ENCODE peak calls at places on chromosomes 7 and 10, in five cellular contexts. W is GM06990, H is brain microvascular endothelial cell, M is osteoblast, C is stomach. V is an unnamed sample.

GRCh38 chr7:130365093-130365492 is 15.2 kb upstream of the CPA1 start:
- DNase-seq in H (no peak), W (no peak), M (no peak), C (no peak), V (no peak)

GRCh38 chr10:125766511-125766910 is 9.1 kb downstream of the MMP21 start:
- DNase-seq in H (no peak), C (no peak), W (no peak), M (no peak), V (no peak)

GRCh38 chr7:135208417-135208793 is 2.9 kb downstream of the WDR91 start:
- DNase-seq in H (no peak), C (no peak), M (no peak), W (no peak), V (no peak)

GRCh38 chr7:41051525-41051924 is 651.4 kb downstream of the INHBA start:
- DNase-seq in C (no peak), W (no peak), M (no peak), H (no peak), V (no peak)

GRCh38 chr10:42952931-42953683 is 123.8 kb upstream of the RET start:
- DNase-seq in H (no peak), C (peak; percentile 17), W (no peak), M (peak; percentile 46), V (no peak)

GRCh38 chr7:140176271-140176701 is 497 bp downstream of the KDM7A start:
- DNase-seq in W (no peak), H (no peak), M (peak; percentile 78), C (peak; percentile 27), V (no peak)

GRCh38 chr10:132714906-132715790 is 70.8 kb downstream of the NKX6-2 start:
- DNase-seq in C (no peak), M (no peak), W (no peak), H (no peak), V (no peak)

GRCh38 chr7:29609162-29610030 is 45.8 kb downstream of the PRR15 start:
- DNase-seq in M (no peak), H (no peak), W (no peak), C (peak; percentile 37), V (no peak)

GRCh38 chr10:71161429-71161828 is 50.9 kb upstream of the UNC5B start:
- DNase-seq in H (peak; percentile 2), M (no peak), C (no peak), W (no peak), V (peak; percentile 41)

GRCh38 chr10:129949411-129950335 is 14.4 kb downstream of the EBF3 start:
- DNase-seq in C (peak; percentile 21), W (no peak), H (no peak), M (peak; percentile 87), V (peak; percentile 43)

GRCh38 chr10:49117366-49117905 is 2.1 kb upstream of the VSTM4 start:
- DNase-seq in C (no peak), H (no peak), W (no peak), M (no peak), V (no peak)

GRCh38 chr10:76675951-76676587 is 961.5 kb downstream of the KCNMA1 start:
- DNase-seq in H (no peak), C (no peak), M (peak; percentile 67), W (no peak), V (peak; percentile 30)

GRCh38 chr10:101881036-101881774 is 37.6 kb upstream of the KCNIP2 start:
- DNase-seq in H (no peak), W (no peak), M (no peak), C (no peak), V (no peak)

GRCh38 chr10:132899054-132899750 is 43.2 kb downstream of the CFAP46 start:
- DNase-seq in W (no peak), H (no peak), C (no peak), M (peak; percentile 65), V (no peak)

GRCh38 chr10:11164806-11165590 is 147.3 kb downstream of the CELF2 start:
- DNase-seq in W (peak; percentile 80), H (peak; percentile 76), C (peak; percentile 52), M (peak; percentile 75), V (peak; percentile 54)

GRCh38 chr10:116771101-116771705 is 28.8 kb upstream of the HSPA12A start:
- DNase-seq in C (peak; percentile 28), M (peak; percentile 97), H (peak; percentile 85), W (no peak), V (peak; percentile 56)

GRCh38 chr7:135692055-135692454 is 29.7 kb downstream of the STMP1 start:
- DNase-seq in W (no peak), H (peak; percentile 43), C (no peak), M (no peak), V (no peak)

GRCh38 chr7:92813390-92814024 is 22.9 kb downstream of the CDK6 start:
- DNase-seq in M (no peak), W (peak; percentile 69), H (no peak), C (no peak), V (no peak)

GRCh38 chr10:43409385-43410109 is 561 bp upstream of the HNRNPF start:
- DNase-seq in H (peak; percentile 22), C (peak; percentile 53), W (peak; percentile 53), M (no peak), V (peak; percentile 29)

GRCh38 chr7:55472928-55473725 is 99.2 kb downstream of the VOPP1 start:
- DNase-seq in H (no peak), W (no peak), C (no peak), M (no peak), V (no peak)

GRCh38 chr7:49166441-49166840 is 242.1 kb downstream of the CDC14C start:
- DNase-seq in W (no peak), C (no peak), M (no peak), H (no peak), V (no peak)

GRCh38 chr7:130228840-130229239 is 21.2 kb downstream of the SSMEM1 start:
- DNase-seq in M (no peak), C (no peak), H (no peak), W (no peak), V (no peak)

GRCh38 chr7:150869467-150869866 is 17.1 kb downstream of the AOC1 start:
- DNase-seq in H (no peak), M (no peak), C (no peak), W (no peak), V (no peak)
- H3K27me3 ChIP-seq in H (no peaks in the 10 kb centered on the region), M (no peaks in the 10 kb centered on the region), C (peaks cover 9% of the 10 kb centered on the region), W (no peaks in the 10 kb centered on the region), V (no peaks in the 10 kb centered on the region)

GRCh38 chr7:101398631-101399289 is 36.1 kb downstream of the COL26A1 start:
- DNase-seq in M (no peak), H (no peak), W (no peak), C (no peak), V (no peak)

GRCh38 chr7:101397243-101397642 is 34.6 kb downstream of the COL26A1 start:
- DNase-seq in M (no peak), H (no peak), C (no peak), W (no peak), V (no peak)

GRCh38 chr7:101399759-101400158 is 37.1 kb downstream of the COL26A1 start:
- DNase-seq in H (no peak), M (peak; percentile 84), W (no peak), C (no peak), V (no peak)

GRCh38 chr7:101395376-101395775 is 32.7 kb downstream of the COL26A1 start:
- DNase-seq in H (no peak), C (no peak), W (no peak), M (no peak), V (no peak)

DNA sequence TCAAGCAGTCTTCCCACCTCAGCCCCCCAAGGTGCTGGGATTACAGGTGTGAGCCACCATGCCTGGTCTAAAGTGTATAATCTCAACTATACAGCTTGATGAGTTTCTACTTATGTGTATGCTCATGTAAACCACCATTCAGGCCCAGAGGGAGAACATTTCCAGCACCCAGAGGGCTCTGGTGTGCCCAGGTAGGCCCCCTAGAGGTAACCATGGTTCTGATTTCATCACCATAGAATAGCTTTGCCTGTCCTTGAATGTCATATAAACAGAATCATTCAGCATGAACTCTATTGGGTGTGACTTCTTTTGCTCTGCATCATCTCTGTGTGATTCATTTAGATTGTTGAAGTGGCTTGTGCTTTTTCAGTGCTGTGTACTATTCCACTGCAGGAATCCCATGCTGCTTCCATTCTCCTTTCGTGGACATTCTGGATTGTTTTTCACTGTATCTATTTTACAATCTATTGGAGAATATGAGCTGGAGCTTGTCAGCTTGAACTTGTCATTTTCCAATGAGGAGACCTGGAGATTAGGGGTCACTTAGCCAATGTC is 35.2 kb downstream of the COL26A1 start:
- DNase-seq in H (no peak), M (no peak), W (no peak), C (no peak), V (no peak)
- H3K27me3 ChIP-seq in H (peaks cover 5% of the 10 kb centered on the region), M (peaks cover 28% of the 10 kb centered on the region), W (peaks cover 3% of the 10 kb centered on the region), C (peaks cover 76% of the 10 kb centered on the region), V (peaks cover 15% of the 10 kb centered on the region)

GRCh38 chr7:128869138-128869943 is 6.7 kb downstream of the ATP6V1F start:
- DNase-seq in M (peak; percentile 92), W (peak; percentile 74), C (peak; percentile 69), H (no peak), V (peak; percentile 48)
- H3K27me3 ChIP-seq in M (peaks cover 11% of the 10 kb centered on the region), W (no peaks in the 10 kb centered on the region), C (peaks cover 14% of the 10 kb centered on the region), H (peaks cover 4% of the 10 kb centered on the region), V (no peaks in the 10 kb centered on the region)

DNA sequence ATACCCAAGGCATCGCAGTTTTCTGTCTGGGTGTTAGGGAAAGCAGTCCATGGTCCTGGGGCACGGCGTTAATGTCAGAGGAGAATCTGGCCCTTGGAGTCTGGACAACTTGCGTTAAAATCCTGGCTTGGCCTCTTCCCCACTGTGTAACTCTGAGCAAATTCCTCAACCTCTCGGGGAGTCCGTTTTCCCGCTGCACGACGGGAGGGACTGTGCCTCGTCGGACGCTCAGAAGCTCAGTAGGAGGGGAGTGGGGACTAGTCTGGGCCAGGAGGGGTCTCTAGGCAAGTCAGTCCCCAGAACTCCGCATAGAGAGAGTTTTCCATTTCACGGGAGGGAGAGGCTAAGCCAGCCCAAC is 6.6 kb upstream of the EVX1 start:
- DNase-seq in W (no peak), M (no peak), C (no peak), H (no peak), V (no peak)
- H3K27me3 ChIP-seq in W (peaks cover 6% of the 10 kb centered on the region), M (peaks cover 12% of the 10 kb centered on the region), C (peaks cover 99% of the 10 kb centered on the region), H (peaks cover 53% of the 10 kb centered on the region), V (peaks cover 69% of the 10 kb centered on the region)

GRCh38 chr10:62376064-62377025 is 2.2 kb downstream of the ZNF365 start:
- DNase-seq in C (no peak), H (no peak), W (no peak), M (no peak), V (no peak)

GRCh38 chr10:62377966-62378365 is 3.8 kb downstream of the ZNF365 start:
- DNase-seq in C (no peak), H (no peak), W (no peak), M (no peak), V (no peak)

GRCh38 chr10:62374862-62375710 is 917 bp downstream of the ZNF365 start:
- DNase-seq in M (peak; percentile 72), H (no peak), C (no peak), W (no peak), V (no peak)

GRCh38 chr10:62379394-62379793 is 5.2 kb downstream of the ZNF365 start:
- DNase-seq in C (no peak), W (no peak), M (no peak), H (no peak), V (no peak)

GRCh38 chr10:62377026-62377415 is 2.9 kb downstream of the ZNF365 start:
- DNase-seq in C (no peak), M (no peak), H (no peak), W (no peak), V (no peak)
- H3K27me3 ChIP-seq in C (peaks cover 22% of the 10 kb centered on the region), M (peaks cover 2% of the 10 kb centered on the region), H (no peaks in the 10 kb centered on the region), W (peaks cover 3% of the 10 kb centered on the region), V (peaks cover 17% of the 10 kb centered on the region)

GRCh38 chr7:83484266-83484665 is 164.7 kb downstream of the SEMA3E start:
- DNase-seq in C (no peak), H (no peak), W (no peak), M (no peak), V (no peak)
- H3K27me3 ChIP-seq in C (no peaks in the 10 kb centered on the region), H (no peaks in the 10 kb centered on the region), W (no peaks in the 10 kb centered on the region), M (peaks cover 9% of the 10 kb centered on the region), V (no peaks in the 10 kb centered on the region)

V was measured in gastrocnemius medialis.